ENCODE peak calls at places on chromosomes 3 and 15, in six cellular contexts. K, W, S, Z, Y and O are unnamed samples.

GRCh38 chr3:99532246-99532645 is 106.1 kb upstream of the COL8A1 start:
- DNase-seq in K (peak), W (no peak), S (peak), Z (peak), Y (no peak), O (peak)

GRCh38 chr3:35307296-35307695 is 332.0 kb upstream of the ARPP21 start:
- DNase-seq in K (no peak), W (no peak), S (no peak), Z (no peak), Y (no peak), O (no peak)

GRCh38 chr3:122890077-122890484 is 95.2 kb downstream of the SLC49A4 start:
- DNase-seq in K (peak), W (no peak), S (peak), Z (no peak), Y (no peak), O (no peak)

GRCh38 chr3:123392871-123393620 is 55.8 kb downstream of the ADCY5 start:
- DNase-seq in K (no peak), W (no peak), S (no peak), Z (no peak), Y (no peak), O (no peak)

GRCh38 chr3:42510325-42510724 is 7.9 kb downstream of the VIPR1 start:
- DNase-seq in K (no peak), W (no peak), S (no peak), Z (no peak), Y (no peak), O (no peak)

GRCh38 chr3:50124363-50125226 is 30.5 kb upstream of the SEMA3F start:
- DNase-seq in K (no peak), W (no peak), S (no peak), Z (no peak), Y (peak), O (no peak)

GRCh38 chr15:101495334-101496197 is 6.1 kb upstream of the PCSK6 start:
- DNase-seq in K (no peak), W (no peak), S (no peak), Z (no peak), Y (no peak), O (peak)

GRCh38 chr3:192864943-192865342 is 52.7 kb downstream of the MB21D2 start:
- DNase-seq in K (no peak), W (no peak), S (no peak), Z (no peak), Y (no peak), O (no peak)

GRCh38 chr15:61037031-61037430 is 192.1 kb downstream of the RORA start:
- DNase-seq in K (no peak), W (no peak), S (no peak), Z (no peak), Y (no peak), O (no peak)

GRCh38 chr3:175234075-175234474 is 374.9 kb downstream of the NAALADL2 start:
- DNase-seq in K (no peak), W (no peak), S (no peak), Z (no peak), Y (no peak), O (no peak)

GRCh38 chr15:81001180-81002003 is 669 bp downstream of the TLNRD1 start:
- DNase-seq in K (peak), W (peak), S (peak), Z (peak), Y (peak), O (peak)

GRCh38 chr15:81336568-81336967 is 12.6 kb upstream of the STARD5 start:
- DNase-seq in K (no peak), W (peak), S (no peak), Z (no peak), Y (no peak), O (no peak)